ENCODE peak calls at places on chromosome 2, in ten cellular contexts. N, I, R, D, A, Z, O, Y, S and E are unnamed samples.
A peak's percentile ranks its signal among the peaks of the same experiment; 100 is the strongest.

GRCh38 chr2:61090386-61090921 is 24.8 kb downstream of the SANBR start:
- DNase-seq in N (no peak), I (no peak), R (peak; percentile 14), D (no peak), A (no peak), Z (no peak), O (no peak), Y (no peak), S (no peak), E (no peak)

GRCh38 chr2:156157670-156158069 is 174.9 kb downstream of the NR4A2 start:
- DNase-seq in N (peak; percentile 55), I (no peak), R (no peak), D (no peak), A (no peak), Z (no peak), O (no peak), Y (no peak), S (no peak), E (no peak)

GRCh38 chr2:118845005-118845842 is 2.2 kb downstream of the EN1 start:
- DNase-seq in N (no peak), I (no peak), R (no peak), D (no peak), A (no peak), Z (peak; percentile 35), O (no peak), Y (no peak), S (peak; percentile 58), E (no peak)

GRCh38 chr2:20224716-20225293 is at the start of gene SDC1:
- DNase-seq in N (peak; percentile 80), I (no peak), R (peak; percentile 64), D (no peak), A (peak; percentile 53), Z (peak; percentile 91), O (no peak), Y (no peak), S (peak; percentile 76), E (no peak)

GRCh38 chr2:1766851-1767771 is 22.8 kb upstream of the PXDN start:
- DNase-seq in N (no peak), I (no peak), R (no peak), D (no peak), A (no peak), Z (no peak), O (no peak), Y (no peak), S (peak; percentile 73), E (no peak)

GRCh38 chr2:226911932-226912331 is 76.1 kb downstream of the RHBDD1 start:
- DNase-seq in N (no peak), I (no peak), R (peak; percentile 72), D (no peak), A (no peak), Z (no peak), O (no peak), Y (no peak), S (no peak), E (no peak)

GRCh38 chr2:9150906-9151305 is 55.7 kb upstream of the ASAP2 start:
- DNase-seq in N (no peak), I (no peak), R (no peak), D (no peak), A (no peak), Z (no peak), O (no peak), Y (no peak), S (peak; percentile 41), E (no peak)

GRCh38 chr2:220499281-220499680 is 871.9 kb downstream of the SLC4A3 start:
- DNase-seq in N (peak; percentile 71), I (no peak), R (peak; percentile 79), D (peak; percentile 19), A (peak; percentile 50), Z (no peak), O (no peak), Y (no peak), S (no peak), E (no peak)

GRCh38 chr2:101388232-101388631 is 929 bp upstream of the CREG2 start:
- DNase-seq in N (no peak), I (no peak), R (peak; percentile 77), D (no peak), A (no peak), Z (no peak), O (no peak), Y (no peak), S (no peak), E (no peak)

DNA sequence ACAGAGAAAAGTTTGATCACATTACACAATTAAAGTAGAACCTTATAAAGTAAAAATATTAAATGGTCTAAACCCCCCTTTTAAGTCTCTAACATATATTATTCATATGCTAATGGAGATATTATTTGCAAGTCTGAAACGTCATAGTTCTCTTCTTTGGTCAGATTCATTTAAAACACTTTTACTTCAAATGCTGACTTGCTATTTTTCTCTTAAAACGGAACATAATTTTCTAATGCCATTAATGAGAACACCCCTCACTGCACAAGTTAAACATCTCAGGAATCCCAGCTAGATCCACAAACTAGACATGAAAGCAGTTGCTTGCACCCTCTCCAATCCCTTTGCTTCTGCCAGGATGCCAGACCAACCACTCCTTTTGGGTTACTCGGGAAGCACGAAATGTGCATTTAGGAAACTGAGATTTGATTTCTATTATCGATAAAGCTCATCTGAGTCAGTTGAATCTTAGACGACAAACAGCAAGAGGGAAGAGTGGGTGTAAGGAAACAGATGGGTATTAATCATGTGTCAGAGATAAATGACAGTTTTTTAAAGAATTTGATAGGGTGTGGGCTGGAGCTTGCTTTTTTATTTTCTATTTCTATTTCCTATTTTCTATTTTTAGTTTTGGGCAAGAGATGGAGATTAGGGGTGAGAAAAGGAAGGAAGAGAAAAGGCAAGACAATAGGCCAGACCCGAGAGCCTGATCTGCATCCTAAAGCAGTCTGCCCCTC is 1.5 kb downstream of the ADD2 start:
- DNase-seq in N (no peak), I (no peak), R (no peak), D (no peak), A (no peak), Z (no peak), O (no peak), Y (no peak), S (no peak), E (no peak)
- H3K27ac ChIP-seq in N (no peak overlapping the region), I (no peak overlapping the region), R (no peak overlapping the region), D (peak overlapping the region; percentile 90), A (no peak overlapping the region), Z (no peak overlapping the region), O (no peak overlapping the region), Y (no peak overlapping the region), S (no peak overlapping the region), E (no peak overlapping the region)

GRCh38 chr2:126664639-126665038 is 8.7 kb downstream of the GYPC start:
- DNase-seq in N (no peak), I (no peak), R (no peak), D (no peak), A (no peak), Z (no peak), O (no peak), Y (no peak), S (no peak), E (no peak)

GRCh38 chr2:126661702-126662465 is 5.9 kb downstream of the GYPC start:
- DNase-seq in N (no peak), I (no peak), R (no peak), D (no peak), A (no peak), Z (no peak), O (no peak), Y (no peak), S (no peak), E (no peak)

GRCh38 chr2:126662623-126663022 is 6.7 kb downstream of the GYPC start:
- DNase-seq in N (no peak), I (peak; percentile 26), R (no peak), D (no peak), A (no peak), Z (no peak), O (no peak), Y (no peak), S (no peak), E (no peak)

GRCh38 chr2:126664234-126664633 is 8.3 kb downstream of the GYPC start:
- DNase-seq in N (no peak), I (peak; percentile 59), R (no peak), D (no peak), A (no peak), Z (no peak), O (no peak), Y (peak; percentile 67), S (no peak), E (no peak)

DNA sequence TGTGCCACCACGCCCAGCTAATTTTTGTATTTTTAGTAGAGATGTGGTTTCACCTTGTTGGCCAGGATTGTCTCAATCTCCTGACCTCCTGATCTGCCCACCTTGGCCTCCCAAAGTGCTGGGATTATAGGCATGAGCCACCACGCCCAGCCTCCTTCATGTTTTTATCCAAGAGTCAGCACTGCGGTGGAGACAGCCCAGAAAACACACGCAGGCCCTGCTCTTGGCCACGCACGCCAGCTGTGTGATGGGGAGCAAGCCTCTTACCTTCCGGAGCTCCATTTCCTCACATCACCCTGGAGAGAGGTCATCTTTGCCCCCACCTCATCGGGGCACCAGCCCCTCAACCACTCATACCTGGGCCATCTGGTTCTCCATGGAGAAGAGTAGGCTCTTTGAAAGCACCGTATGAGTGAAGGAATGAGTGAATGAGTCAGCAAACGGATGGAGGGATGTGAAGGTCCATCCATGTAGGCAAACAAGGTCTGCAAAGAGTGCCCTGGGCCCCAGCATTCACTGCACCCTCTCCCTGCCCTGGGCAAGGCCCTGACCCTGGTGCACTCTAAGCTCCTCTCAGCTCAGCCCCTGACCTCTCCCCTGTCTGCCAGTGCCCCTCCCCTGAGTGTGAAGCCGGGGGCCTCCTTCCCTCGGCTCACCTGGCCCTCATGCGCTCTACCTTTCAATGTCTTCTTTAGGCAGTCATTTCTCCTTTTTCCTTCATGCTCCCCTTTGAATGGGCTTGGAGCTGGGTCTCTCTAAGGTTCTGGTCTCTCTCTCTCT is 7.4 kb downstream of the GYPC start:
- DNase-seq in N (no peak), I (no peak), R (no peak), D (no peak), A (no peak), Z (no peak), O (no peak), Y (no peak), S (no peak), E (no peak)
- H3K27ac ChIP-seq in N (no peak overlapping the region), I (peak overlapping the region; percentile 56), R (no peak overlapping the region), D (no peak overlapping the region), A (peak overlapping the region; percentile 63), Z (no peak overlapping the region), O (no peak overlapping the region), Y (peak overlapping the region; percentile 89), S (peak overlapping the region; percentile 94), E (no peak overlapping the region)

GRCh38 chr2:39696072-39696471 is 30.4 kb downstream of the TMEM178A start:
- DNase-seq in N (peak; percentile 37), I (no peak), R (peak; percentile 95), D (no peak), A (no peak), Z (no peak), O (no peak), Y (no peak), S (no peak), E (no peak)
- H3K27ac ChIP-seq in N (peak overlapping the region; percentile 59), I (no peak overlapping the region), R (peak overlapping the region; percentile 8), D (peak overlapping the region; percentile 65), A (peak overlapping the region; percentile 65), Z (no peak overlapping the region), O (no peak overlapping the region), Y (no peak overlapping the region), S (no peak overlapping the region), E (no peak overlapping the region)

GRCh38 chr2:3398837-3399236 is 19.3 kb downstream of the TRAPPC12 start:
- DNase-seq in N (no peak), I (no peak), R (no peak), D (no peak), A (no peak), Z (no peak), O (no peak), Y (no peak), S (no peak), E (no peak)
- H3K27ac ChIP-seq in N (no peak overlapping the region), I (no peak overlapping the region), R (no peak overlapping the region), D (peak overlapping the region; percentile 95), A (no peak overlapping the region), Z (no peak overlapping the region), O (no peak overlapping the region), Y (no peak overlapping the region), S (no peak overlapping the region), E (peak overlapping the region; percentile 51)

GRCh38 chr2:174589334-174589733 is 8.3 kb downstream of the WIPF1 start:
- DNase-seq in N (no peak), I (no peak), R (no peak), D (no peak), A (no peak), Z (no peak), O (no peak), Y (no peak), S (no peak), E (no peak)
- H3K27ac ChIP-seq in N (no peak overlapping the region), I (peak overlapping the region; percentile 29), R (no peak overlapping the region), D (no peak overlapping the region), A (no peak overlapping the region), Z (peak overlapping the region; percentile 17), O (no peak overlapping the region), Y (peak overlapping the region; percentile 48), S (peak overlapping the region; percentile 94), E (no peak overlapping the region)